ENCODE peak calls at places on chromosomes 2 and 18, in ten cellular contexts. Q is AG10803, U is cardiac muscle cell, F is heart right ventricle, Z is HAP-1, P is GM06990, H is brain microvascular endothelial cell, S is cardiac fibroblast, X is fibroblast of mammary gland, W is breast epithelium. L is an unnamed sample.

GRCh38 chr2:201939366-201939985 is 94.2 kb upstream of the FZD7 start:
- DNase-seq in S (no peak), F (no peak), X (no peak), Q (no peak), P (no peak), H (no peak), W (no peak), Z (no peak), U (no peak), L (no peak)

GRCh38 chr2:127422631-127423475 is 4.6 kb downstream of the PROC start:
- DNase-seq in H (no peak), Q (no peak), F (no peak), P (no peak), W (peak), X (no peak), Z (peak), U (peak), S (no peak), L (peak)

GRCh38 chr2:38376346-38376682 is 759 bp downstream of the ATL2 start:
- DNase-seq in Z (peak), S (peak), Q (peak), X (peak), F (no peak), U (peak), P (no peak), H (peak), W (peak), L (no peak)

GRCh38 chr2:21261591-21261990 is 137.8 kb downstream of the TDRD15 start:
- DNase-seq in W (no peak), H (no peak), Q (no peak), F (no peak), U (peak), P (no peak), X (no peak), Z (no peak), S (no peak), L (no peak)

GRCh38 chr2:205931388-205931787 is 154.6 kb downstream of the INO80D start:
- DNase-seq in X (peak), H (no peak), F (no peak), Q (no peak), Z (no peak), W (no peak), S (no peak), U (no peak), P (no peak), L (no peak)

GRCh38 chr2:174985624-174986023 is 19.6 kb downstream of the CHN1 start:
- DNase-seq in Z (peak), H (no peak), P (no peak), X (peak), Q (peak), W (no peak), F (no peak), U (no peak), S (peak), L (no peak)

GRCh38 chr18:3526421-3527354 is 76.7 kb downstream of the TGIF1 start:
- DNase-seq in S (peak), Q (peak), H (peak), P (no peak), X (no peak), W (no peak), F (no peak), Z (no peak), U (peak), L (no peak)

GRCh38 chr2:119028327-119029174 is 86.6 kb downstream of the MARCO start:
- DNase-seq in W (no peak), S (peak), H (peak), Z (peak), F (no peak), U (peak), Q (peak), X (peak), P (no peak), L (no peak)

GRCh38 chr18:63290456-63291200 is 28.9 kb downstream of the BCL2 start:
- DNase-seq in P (no peak), W (no peak), Z (no peak), H (no peak), U (peak), Q (no peak), F (no peak), X (no peak), S (no peak), L (no peak)

GRCh38 chr2:10784719-10785118 is 27.9 kb downstream of the PDIA6 start:
- DNase-seq in U (no peak), S (no peak), F (no peak), X (no peak), P (no peak), W (peak), H (no peak), Z (no peak), Q (no peak), L (no peak)

GRCh38 chr2:36483290-36483689 is 114.7 kb downstream of the FEZ2 start:
- DNase-seq in P (no peak), U (peak), X (no peak), F (no peak), Q (no peak), H (no peak), S (no peak), W (no peak), Z (no peak), L (no peak)

GRCh38 chr2:27860111-27860510 is 30.1 kb downstream of the RBKS start:
- DNase-seq in F (no peak), P (no peak), S (peak), H (peak), Q (peak), X (peak), U (no peak), Z (no peak), W (no peak), L (no peak)

GRCh38 chr2:236968101-236968886 is 117.4 kb upstream of the COPS8 start:
- DNase-seq in U (no peak), S (no peak), W (no peak), F (no peak), Z (no peak), H (no peak), Q (no peak), P (no peak), X (no peak), L (no peak)

GRCh38 chr18:6624729-6625308 is 104.7 kb upstream of the ARHGAP28 start:
- DNase-seq in F (no peak), U (no peak), P (no peak), S (peak), W (no peak), H (peak), Q (peak), Z (no peak), X (peak), L (no peak)

GRCh38 chr2:224263571-224264043 is 138.3 kb downstream of the FAM124B start:
- DNase-seq in F (no peak), P (no peak), U (no peak), H (peak), Z (no peak), W (no peak), Q (peak), S (peak), X (peak), L (no peak)

DNA sequence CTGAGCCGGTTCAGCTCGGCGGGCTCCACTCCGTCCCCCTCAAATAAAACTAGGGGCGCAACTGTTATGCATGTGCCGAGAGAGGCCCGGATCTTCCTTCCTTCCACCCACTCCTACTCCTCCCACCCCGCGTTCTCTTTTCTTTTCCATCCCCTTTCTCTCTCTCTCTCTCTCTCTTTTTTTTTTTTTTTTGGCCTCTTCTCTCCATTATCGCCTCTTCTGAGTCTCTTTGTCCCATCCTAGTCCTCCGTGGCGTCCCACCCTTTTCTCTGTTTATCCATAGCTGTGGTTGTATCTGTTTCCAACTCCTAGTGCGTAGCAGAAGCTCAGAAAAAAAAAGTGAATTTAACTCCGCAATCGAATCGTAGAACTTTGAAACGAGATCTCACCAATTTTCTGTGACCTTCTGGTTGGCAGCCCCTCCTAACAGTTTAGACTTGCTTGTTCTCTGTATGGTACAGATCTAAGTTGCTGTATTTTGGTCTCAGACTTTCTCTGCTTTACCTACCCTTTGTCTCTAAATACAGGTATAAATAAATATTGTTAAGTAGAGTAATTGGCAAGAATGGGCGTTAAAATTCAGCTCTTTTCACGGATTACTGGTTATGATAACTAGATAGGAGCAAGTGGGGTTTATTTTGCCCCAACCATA is 3.6 kb downstream of the RAX start:
- DNase-seq in U (no peak), F (no peak), X (no peak), Z (no peak), W (no peak), H (no peak), P (no peak), S (no peak), Q (no peak), L (no peak)
- H3K4me3 ChIP-seq in U (peak), F (no peak), X (no peak), Z (peak), W (peak), H (no peak), P (no peak), S (no peak), Q (no peak), L (no peak)

DNA sequence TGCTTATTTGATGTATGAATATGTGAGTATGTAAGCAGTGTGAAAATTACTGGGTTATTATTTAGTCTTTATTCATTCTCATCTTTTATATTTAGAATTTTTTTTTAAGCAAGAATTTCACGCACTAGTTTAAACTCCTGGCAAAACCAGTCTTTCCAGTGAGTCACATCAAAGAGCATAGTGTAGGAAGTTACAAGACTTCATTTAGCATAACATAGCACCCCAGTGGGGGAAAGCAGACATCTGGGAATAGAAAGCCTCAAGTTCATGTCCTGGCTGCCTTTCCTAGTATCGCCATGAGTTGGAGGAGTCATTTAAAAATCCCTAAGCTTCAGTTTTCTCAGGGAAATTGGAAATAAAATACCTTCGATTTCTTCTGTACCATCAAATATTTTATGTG is 408.3 kb downstream of the NUP35 start:
- DNase-seq in X (peak), W (no peak), U (no peak), F (no peak), H (peak), P (no peak), S (no peak), Z (no peak), Q (no peak), L (no peak)
- H3K4me3 ChIP-seq in X (no peak), W (no peak), U (no peak), F (no peak), H (no peak), P (no peak), S (no peak), Z (no peak), Q (no peak), L (no peak)

GRCh38 chr2:84731185-84731584 is 149.7 kb downstream of the TRABD2A start:
- DNase-seq in U (no peak), P (no peak), F (no peak), X (no peak), S (no peak), Q (no peak), H (no peak), W (no peak), Z (no peak), L (no peak)
- H3K4me3 ChIP-seq in U (no peak), P (no peak), F (no peak), X (no peak), S (no peak), Q (no peak), H (no peak), W (no peak), Z (no peak), L (no peak)

GRCh38 chr2:100643906-100644501 is 81.2 kb downstream of the PDCL3 start:
- DNase-seq in H (no peak), P (no peak), S (no peak), Z (no peak), U (no peak), F (no peak), Q (no peak), X (no peak), W (no peak), L (no peak)
- H3K4me3 ChIP-seq in H (no peak), P (no peak), S (no peak), Z (no peak), U (no peak), F (no peak), Q (no peak), X (no peak), W (no peak), L (no peak)

DNA sequence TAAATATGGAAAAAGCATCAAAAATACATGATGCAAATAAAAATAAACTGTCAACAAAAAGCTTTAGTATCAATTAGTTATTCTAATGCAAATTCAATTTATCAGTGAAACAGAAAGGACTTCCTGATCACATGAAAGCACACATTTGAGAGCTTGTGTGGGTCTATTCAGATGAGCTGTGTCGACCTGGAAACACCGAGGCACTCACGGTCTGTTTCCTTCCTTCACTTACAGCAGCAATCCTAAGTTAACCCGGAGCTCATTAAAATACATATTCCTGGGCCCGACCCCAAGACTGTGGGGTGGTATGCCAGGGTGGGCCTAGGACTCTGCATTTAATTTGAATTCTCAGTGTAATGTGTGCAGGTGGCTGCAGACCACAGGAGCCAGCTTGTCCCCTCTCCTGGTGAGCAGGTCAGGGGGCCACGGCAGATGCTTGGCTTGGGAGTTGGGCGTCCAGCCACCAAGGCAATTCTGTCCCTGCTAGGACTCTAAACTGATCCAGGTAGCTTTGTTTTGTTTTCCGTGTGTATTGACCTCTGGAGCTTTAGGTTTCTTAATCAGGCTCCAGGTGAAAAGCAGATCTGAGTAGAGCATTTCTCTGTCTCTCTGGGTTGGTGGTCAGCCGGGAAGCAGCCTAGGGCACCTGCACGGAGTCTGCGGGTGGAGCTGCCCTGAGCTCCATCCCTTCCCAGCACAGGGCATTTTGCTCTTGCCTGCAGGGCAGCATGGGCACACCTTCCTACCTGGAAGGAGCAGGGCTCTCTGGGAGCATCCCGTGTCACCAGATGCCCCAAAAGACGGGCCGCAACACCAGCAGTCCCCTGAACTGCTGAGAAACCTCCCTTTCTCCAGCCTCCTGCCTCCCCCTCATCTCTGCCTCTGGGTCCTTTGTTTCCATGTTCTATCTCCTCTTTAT is 9.0 kb downstream of the MBP start:
- DNase-seq in W (no peak), Q (no peak), F (no peak), P (no peak), S (no peak), X (no peak), H (no peak), Z (no peak), U (no peak), L (peak)
- H3K4me3 ChIP-seq in W (no peak), Q (no peak), F (peak), P (peak), S (no peak), X (no peak), H (no peak), Z (no peak), U (no peak), L (no peak)

GRCh38 chr2:219440388-219441256 is 6.0 kb downstream of the SPEG start:
- DNase-seq in W (no peak), Z (no peak), P (no peak), F (no peak), U (no peak), H (no peak), Q (peak), S (peak), X (peak), L (no peak)

GRCh38 chr2:219443016-219443696 is 8.5 kb downstream of the SPEG start:
- DNase-seq in Z (no peak), S (no peak), H (no peak), W (no peak), P (no peak), X (no peak), F (no peak), U (no peak), Q (no peak), L (no peak)

GRCh38 chr2:219443697-219444023 is 9.0 kb downstream of the SPEG start:
- DNase-seq in Q (no peak), W (no peak), X (no peak), P (no peak), Z (no peak), S (no peak), H (no peak), F (no peak), U (no peak), L (no peak)

GRCh38 chr2:219442206-219443015 is 7.8 kb downstream of the SPEG start:
- DNase-seq in Q (no peak), S (no peak), W (no peak), U (no peak), P (no peak), F (no peak), Z (no peak), H (no peak), X (no peak), L (no peak)

GRCh38 chr2:219441451-219442205 is 7.0 kb downstream of the SPEG start:
- DNase-seq in P (no peak), H (no peak), X (peak), Z (peak), S (peak), Q (peak), U (peak), F (no peak), W (peak), L (no peak)
- H3K4me3 ChIP-seq in P (no peak), H (peak), X (peak), Z (peak), S (peak), Q (peak), U (peak), F (peak), W (peak), L (peak)

DNA sequence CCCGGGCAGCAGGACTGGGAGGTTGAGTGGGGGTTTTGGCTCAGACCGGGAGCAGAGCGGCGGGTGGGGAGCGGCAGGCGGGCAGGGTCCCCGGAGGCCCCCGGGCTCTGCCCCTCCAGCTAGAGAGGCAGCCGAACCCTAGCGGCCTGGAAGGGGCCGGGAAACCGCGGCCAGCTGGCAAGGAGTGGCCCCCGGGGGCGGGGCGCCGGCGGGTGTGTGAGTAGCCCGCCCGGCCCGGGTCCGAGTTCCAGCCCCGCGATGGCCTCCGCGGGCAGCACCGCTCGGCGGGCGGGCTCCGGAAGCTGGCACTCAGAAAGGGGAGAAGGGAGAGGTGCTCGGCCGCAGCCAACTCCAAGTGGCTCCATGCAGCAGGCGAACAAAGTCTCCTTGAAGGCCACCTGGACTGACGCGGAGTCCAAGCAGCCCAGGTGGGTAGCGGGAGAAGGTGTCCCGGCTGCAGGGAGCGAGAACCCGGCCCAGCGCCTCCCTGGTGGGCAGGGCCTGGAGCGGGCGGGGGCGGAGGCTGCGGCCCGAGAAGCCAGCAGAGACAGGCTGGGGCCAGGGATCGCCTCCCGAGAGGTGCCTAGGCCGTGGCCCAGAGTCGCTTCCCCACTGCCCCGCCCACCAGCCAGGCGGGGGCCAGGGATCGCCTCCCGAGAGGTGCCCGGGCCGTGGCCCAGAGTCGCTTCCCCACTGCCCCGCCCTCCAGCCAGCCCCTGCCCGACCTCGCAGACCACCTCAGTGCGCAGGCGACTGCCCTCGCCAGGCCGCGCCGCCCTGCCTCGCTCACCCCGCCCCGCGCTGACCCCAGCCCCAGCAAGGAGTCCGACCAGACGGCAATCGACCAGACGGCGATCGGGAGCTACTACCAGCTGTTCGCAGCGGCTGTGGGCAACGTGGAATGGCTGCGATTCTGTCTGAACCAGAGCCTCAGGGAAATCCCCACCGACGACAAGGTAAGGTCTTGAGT is at the start of gene ANKRD53:
- DNase-seq in F (peak), W (peak), P (peak), U (peak), Q (peak), X (peak), Z (no peak), S (peak), H (no peak), L (no peak)
- H3K4me3 ChIP-seq in F (peak), W (peak), P (peak), U (peak), Q (peak), X (peak), Z (no peak), S (peak), H (peak), L (peak)

L was measured in left lung.